ENCODE peak calls at places on chromosome 7, in four cellular contexts. Q, Z, T and E are unnamed samples.

GRCh38 chr7:2372724-2373123 is 18.1 kb downstream of the EIF3B start:
- DNase-seq in Z (no peak), T (no peak), Q (no peak), E (no peak)

GRCh38 chr7:43669286-43670081 is 59.8 kb downstream of the COA1 start:
- DNase-seq in Q (no peak), Z (no peak), T (no peak), E (no peak)

GRCh38 chr7:1763033-1763432 is 93.0 kb downstream of the ELFN1 start:
- DNase-seq in Q (no peak), Z (no peak), T (no peak), E (no peak)

GRCh38 chr7:140390466-140391190 is 7.7 kb downstream of the SLC37A3 start:
- DNase-seq in T (no peak), Z (no peak), Q (no peak), E (no peak)

GRCh38 chr7:101386558-101387199 is 24.0 kb downstream of the COL26A1 start:
- DNase-seq in T (no peak), Z (peak), Q (no peak), E (no peak)

GRCh38 chr7:28296571-28297483 is 115.5 kb upstream of the CREB5 start:
- DNase-seq in Q (no peak), Z (peak), T (peak), E (no peak)

GRCh38 chr7:131400833-131401593 is 73.3 kb downstream of the MKLN1 start:
- DNase-seq in Q (no peak), Z (no peak), T (no peak), E (no peak)

GRCh38 chr7:25868509-25868908 is 283.5 kb upstream of the NFE2L3 start:
- DNase-seq in Q (no peak), T (no peak), Z (no peak), E (no peak)

GRCh38 chr7:30173058-30173897 is 38.5 kb downstream of the MTURN start:
- DNase-seq in T (no peak), Q (peak), Z (no peak), E (peak)

GRCh38 chr7:19060870-19061269 is 56.6 kb downstream of the TWIST1 start:
- DNase-seq in Z (no peak), Q (no peak), T (no peak), E (no peak)

GRCh38 chr7:100888988-100889760 is at the start of gene UFSP1:
- DNase-seq in T (no peak), Q (no peak), Z (no peak), E (no peak)

GRCh38 chr7:39951156-39951942 is 1.3 kb downstream of the CDK13 start:
- DNase-seq in T (peak), Z (peak), Q (no peak), E (peak)

GRCh38 chr7:28865494-28866257 is 92.5 kb downstream of the TRIL start:
- DNase-seq in T (no peak), Q (no peak), Z (no peak), E (no peak)

GRCh38 chr7:81327468-81327867 is 408.6 kb upstream of the SEMA3C start:
- DNase-seq in T (no peak), Z (no peak), Q (no peak), E (no peak)

GRCh38 chr7:7490003-7490402 is 45.7 kb downstream of the COL28A1 start:
- DNase-seq in Q (no peak), Z (no peak), T (no peak), E (no peak)

GRCh38 chr7:157116762-157117161 is 22.0 kb upstream of the UBE3C start:
- DNase-seq in Q (no peak), T (no peak), Z (no peak), E (no peak)

GRCh38 chr7:157495594-157495993 is 158.8 kb downstream of the DNAJB6 start:
- DNase-seq in T (no peak), Z (no peak), Q (no peak), E (no peak)

GRCh38 chr7:80206763-80207162 is 72.1 kb downstream of the GNAI1 start:
- DNase-seq in T (no peak), Z (no peak), Q (no peak), E (no peak)

GRCh38 chr7:4227105-4228010 is 454.7 kb upstream of the FOXK1 start:
- DNase-seq in Z (no peak), T (no peak), Q (no peak), E (no peak)

GRCh38 chr7:2260820-2261219 is 18.8 kb downstream of the NUDT1 start:
- DNase-seq in Q (no peak), Z (peak), T (no peak), E (peak)

GRCh38 chr7:79452495-79453265 is 787 bp downstream of the MAGI2 start:
- DNase-seq in Z (peak), Q (no peak), T (no peak), E (peak)

GRCh38 chr7:116726149-116726548 is 54.2 kb downstream of the MET start:
- DNase-seq in Q (no peak), Z (no peak), T (no peak), E (no peak)

GRCh38 chr7:142960955-142961512 is 1.1 kb downstream of the KEL start:
- DNase-seq in Z (no peak), Q (no peak), T (no peak), E (no peak)

GRCh38 chr7:28558236-28558635 is 145.9 kb downstream of the CREB5 start:
- DNase-seq in Z (no peak), T (no peak), Q (no peak), E (no peak)

GRCh38 chr7:149859369-149859768 is 14.4 kb upstream of the ATP6V0E2 start:
- DNase-seq in T (no peak), Z (no peak), Q (no peak), E (no peak)

GRCh38 chr7:122430710-122431109 is 126.2 kb upstream of the FEZF1 start:
- DNase-seq in T (no peak), Z (no peak), Q (no peak), E (no peak)

GRCh38 chr7:122618603-122619189 is 80.2 kb downstream of the RNF133 start:
- DNase-seq in Q (no peak), Z (no peak), T (no peak), E (no peak)

GRCh38 chr7:151321341-151321740 is 20.3 kb upstream of the NUB1 start:
- DNase-seq in T (no peak), Z (no peak), Q (no peak), E (no peak)

GRCh38 chr7:12827920-12828319 is 140.5 kb downstream of the ARL4A start:
- DNase-seq in Q (peak), Z (no peak), T (no peak), E (no peak)

GRCh38 chr7:116122972-116123595 is 87.3 kb upstream of the TES start:
- DNase-seq in Q (peak), Z (peak), T (no peak), E (peak)